ENCODE peak calls at places on chromosomes 3 and 15, in ten cellular contexts. G is G401; H is cardiac muscle cell; Z is breast epithelium; W is effector CD4-positive, alpha-beta T cell; N is Right ventricle myocardium superior; D is body of pancreas; M is hypothalamus; T is activated T-cell treated with anti-CD3 and anti-CD28 coated beads, Interleukin-2, amount 50 U/mL, for 72 hours; J is activated CD4-positive, CD25-positive, alpha-beta regulatory T cell. Y is an unnamed sample.

GRCh38 chr3:157428957-157429356 is 7.7 kb upstream of the PTX3 start:
- DNase-seq in Z (no peak), J (no peak), W (no peak), N (no peak), D (no peak), G (no peak), H (no peak), T (no peak), M (no peak), Y (no peak)

GRCh38 chr15:52118969-52119749 is 6.6 kb upstream of the BCL2L10 start:
- DNase-seq in Z (no peak), G (no peak), H (no peak), W (no peak), T (no peak), N (no peak), J (no peak), D (no peak), M (no peak), Y (no peak)

GRCh38 chr3:106508331-106508893 is 639.6 kb upstream of the CBLB start:
- DNase-seq in G (no peak), T (no peak), M (no peak), W (no peak), Z (no peak), J (no peak), N (no peak), D (no peak), H (no peak), Y (no peak)

GRCh38 chr15:74378853-74379252 is 11.4 kb upstream of the CYP11A1 start:
- DNase-seq in H (peak), M (no peak), W (peak), D (no peak), T (peak), G (no peak), N (no peak), Z (peak), J (no peak), Y (peak)

GRCh38 chr15:89654847-89655805 is at the start of gene KIF7:
- DNase-seq in J (no peak), G (no peak), D (no peak), T (peak), H (peak), Z (no peak), M (no peak), W (no peak), N (no peak), Y (peak)

GRCh38 chr15:90787881-90788280 is 70.7 kb downstream of the BLM start:
- DNase-seq in G (no peak), J (no peak), N (no peak), T (no peak), D (no peak), W (no peak), M (no peak), H (peak), Z (no peak), Y (no peak)

GRCh38 chr3:144801890-144802289 is 830.3 kb downstream of the DIPK2A start:
- DNase-seq in M (no peak), J (no peak), N (no peak), W (no peak), Z (no peak), G (no peak), D (no peak), T (no peak), H (no peak), Y (no peak)

GRCh38 chr3:67384790-67385397 is 269.5 kb downstream of the SUCLG2 start:
- DNase-seq in G (peak), J (no peak), N (no peak), Z (no peak), D (peak), M (no peak), H (peak), T (peak), W (peak), Y (peak)

GRCh38 chr3:17133637-17134545 is 249.1 kb downstream of the PLCL2 start:
- DNase-seq in J (no peak), H (peak), M (no peak), T (no peak), G (no peak), Z (no peak), W (no peak), D (no peak), N (no peak), Y (peak)

GRCh38 chr3:188137062-188137461 is 16.9 kb upstream of the LPP start:
- DNase-seq in N (no peak), H (peak), M (no peak), W (no peak), D (no peak), Z (no peak), T (no peak), G (no peak), J (no peak), Y (no peak)

GRCh38 chr3:102181202-102181920 is 253.5 kb upstream of the ZPLD1 start:
- DNase-seq in W (no peak), D (peak), Z (no peak), T (no peak), G (no peak), M (no peak), N (no peak), H (peak), J (no peak), Y (no peak)

GRCh38 chr15:66940368-66940767 is 125.0 kb upstream of the SMAD3 start:
- DNase-seq in J (no peak), T (peak), H (no peak), Z (no peak), G (no peak), D (no peak), M (no peak), N (peak), W (no peak), Y (peak)

GRCh38 chr15:70480196-70480856 is 283.0 kb downstream of the UACA start:
- DNase-seq in T (peak), Z (no peak), M (no peak), D (no peak), J (no peak), N (no peak), H (no peak), W (peak), G (no peak), Y (peak)

GRCh38 chr15:74365619-74366445 is 1.6 kb downstream of the CYP11A1 start:
- DNase-seq in W (no peak), T (peak), J (no peak), Z (no peak), M (no peak), G (peak), H (peak), N (peak), D (peak), Y (no peak)

GRCh38 chr3:158668506-158668905 is 3.9 kb downstream of the LXN start:
- DNase-seq in N (no peak), T (no peak), J (no peak), H (peak), M (no peak), Z (no peak), W (no peak), G (no peak), D (no peak), Y (no peak)

GRCh38 chr3:59320080-59320479 is 270.3 kb upstream of the CFAP20DC start:
- DNase-seq in D (no peak), N (no peak), M (no peak), W (no peak), J (no peak), H (no peak), T (no peak), Z (no peak), G (no peak), Y (peak)

GRCh38 chr3:55721716-55722484 is 234.8 kb upstream of the WNT5A start:
- DNase-seq in M (no peak), T (peak), G (no peak), J (no peak), N (no peak), W (no peak), H (peak), D (peak), Z (no peak), Y (peak)

Y was measured in RPMI7951.